ENCODE peak calls at places on chromosome 13, in five cellular contexts. C is AG10803, Q is PC-9, S is H9, G is HepG2. Z is an unnamed sample.

GRCh38 chr13:33722216-33722900 is 95.6 kb upstream of the RFC3 start:
- DNase-seq in C (peak; percentile 9), Q (no peak), S (no peak), G (no peak), Z (no peak)

GRCh38 chr13:84641491-84641890 is 759.2 kb upstream of the SLITRK1 start:
- DNase-seq in C (peak; percentile 31), Q (no peak), S (no peak), G (no peak), Z (no peak)

GRCh38 chr13:88395804-88396203 is 724.6 kb downstream of the SLITRK5 start:
- DNase-seq in C (no peak), Q (no peak), S (no peak), G (no peak), Z (no peak)

GRCh38 chr13:24923305-24923640 is 159.3 kb downstream of the RNF17 start:
- DNase-seq in C (peak; percentile 83), Q (no peak), S (no peak), G (no peak), Z (no peak)

GRCh38 chr13:62799038-62799535 is 1383.4 kb upstream of the PCDH20 start:
- DNase-seq in C (no peak), Q (no peak), S (no peak), G (no peak), Z (no peak)

GRCh38 chr13:30111810-30112209 is 195.5 kb downstream of the KATNAL1 start:
- DNase-seq in C (no peak), Q (no peak), S (peak; percentile 54), G (peak; percentile 20), Z (no peak)

GRCh38 chr13:74747186-74747955 is 613.2 kb upstream of the KLF12 start:
- DNase-seq in C (no peak), Q (no peak), S (no peak), G (no peak), Z (no peak)

GRCh38 chr13:102856603-102857002 is 10.8 kb downstream of the ERCC5 start:
- DNase-seq in C (peak; percentile 40), Q (no peak), S (no peak), G (no peak), Z (no peak)

GRCh38 chr13:74771964-74772363 is 637.8 kb upstream of the KLF12 start:
- DNase-seq in C (peak; percentile 89), Q (no peak), S (no peak), G (no peak), Z (no peak)

GRCh38 chr13:63609574-63609973 is 2193.9 kb upstream of the PCDH20 start:
- DNase-seq in C (no peak), Q (no peak), S (no peak), G (no peak), Z (no peak)

GRCh38 chr13:33870046-33870668 is 52.2 kb downstream of the RFC3 start:
- DNase-seq in C (no peak), Q (no peak), S (no peak), G (no peak), Z (peak; percentile 51)

GRCh38 chr13:89695343-89696257 is 1651.9 kb upstream of the MIR17HG start:
- DNase-seq in C (peak; percentile 8), Q (peak; percentile 9), S (peak; percentile 46), G (peak; percentile 9), Z (no peak)

GRCh38 chr13:75547917-75548316 is 1.7 kb upstream of the UCHL3 start:
- DNase-seq in C (no peak), Q (no peak), S (no peak), G (no peak), Z (no peak)

GRCh38 chr13:114248011-114248410 is 13.3 kb downstream of the CDC16 start:
- DNase-seq in C (peak; percentile 84), Q (no peak), S (no peak), G (no peak), Z (no peak)

GRCh38 chr13:33918199-33918932 is 100.4 kb downstream of the RFC3 start:
- DNase-seq in C (peak; percentile 86), Q (peak; percentile 23), S (no peak), G (no peak), Z (no peak)

GRCh38 chr13:30446122-30446500 is 19.6 kb downstream of the HMGB1 start:
- DNase-seq in C (no peak), Q (no peak), S (no peak), G (no peak), Z (no peak)

GRCh38 chr13:106561551-106562170 is 6.3 kb downstream of the ARGLU1 start:
- DNase-seq in C (no peak), Q (no peak), S (no peak), G (no peak), Z (no peak)

GRCh38 chr13:75250526-75251183 is 231.3 kb downstream of the TBC1D4 start:
- DNase-seq in C (peak; percentile 3), Q (no peak), S (no peak), G (no peak), Z (no peak)

GRCh38 chr13:27174766-27175455 is 3.3 kb upstream of the USP12 start:
- DNase-seq in C (peak; percentile 20), Q (no peak), S (no peak), G (no peak), Z (no peak)

GRCh38 chr13:106526748-106527488 is 8.5 kb downstream of the EFNB2 start:
- DNase-seq in C (no peak), Q (no peak), S (peak; percentile 65), G (no peak), Z (no peak)

GRCh38 chr13:26991508-26992181 is 180.0 kb downstream of the USP12 start:
- DNase-seq in C (no peak), Q (peak; percentile 9), S (no peak), G (peak; percentile 97), Z (no peak)

GRCh38 chr13:46992383-46992952 is 95.6 kb upstream of the HTR2A start:
- DNase-seq in C (peak; percentile 12), Q (no peak), S (no peak), G (peak; percentile 10), Z (no peak)

GRCh38 chr13:82647540-82647939 is 1234.7 kb downstream of the SLITRK1 start:
- DNase-seq in C (no peak), Q (no peak), S (peak; percentile 43), G (no peak), Z (no peak)

GRCh38 chr13:50909605-50910482 is at the start of gene RNASEH2B:
- DNase-seq in C (peak; percentile 41), Q (peak; percentile 71), S (peak; percentile 78), G (peak; percentile 58), Z (no peak)

GRCh38 chr13:24116103-24116502 is 44.4 kb upstream of the SPATA13 start:
- DNase-seq in C (no peak), Q (no peak), S (no peak), G (no peak), Z (no peak)

GRCh38 chr13:109707044-109707794 is 79.2 kb downstream of the IRS2 start:
- DNase-seq in C (no peak), Q (no peak), S (no peak), G (no peak), Z (no peak)

GRCh38 chr13:109307027-109307426 is 479.4 kb downstream of the IRS2 start:
- DNase-seq in C (no peak), Q (no peak), S (no peak), G (no peak), Z (no peak)

GRCh38 chr13:68190826-68191225 is 960.7 kb upstream of the PCDH9 start:
- DNase-seq in C (no peak), Q (peak; percentile 67), S (no peak), G (peak; percentile 1), Z (no peak)

GRCh38 chr13:111210488-111210887 is 95.4 kb downstream of the ARHGEF7 start:
- DNase-seq in C (peak; percentile 88), Q (peak; percentile 7), S (peak; percentile 51), G (no peak), Z (no peak)

GRCh38 chr13:33348366-33348765 is 62.8 kb upstream of the STARD13 start:
- DNase-seq in C (peak; percentile 85), Q (no peak), S (no peak), G (no peak), Z (no peak)

GRCh38 chr13:73272831-73273230 is 214.0 kb downstream of the KLF5 start:
- DNase-seq in C (no peak), Q (no peak), S (no peak), G (no peak), Z (no peak)

GRCh38 chr13:101785858-101786257 is 333.4 kb downstream of the ITGBL1 start:
- DNase-seq in C (peak; percentile 6), Q (peak; percentile 4), S (peak; percentile 72), G (peak; percentile 17), Z (no peak)

GRCh38 chr13:94710881-94711560 is 1.3 kb downstream of the SOX21 start:
- DNase-seq in C (no peak), Q (no peak), S (peak; percentile 64), G (no peak), Z (no peak)

GRCh38 chr13:91667486-91667885 is 269.1 kb downstream of the GPC5 start:
- DNase-seq in C (no peak), Q (no peak), S (no peak), G (no peak), Z (no peak)
- TF ChIP-seq CTCF in C (no peak), Q (no peak), S (no peak), G (no peak), Z (no peak)

DNA sequence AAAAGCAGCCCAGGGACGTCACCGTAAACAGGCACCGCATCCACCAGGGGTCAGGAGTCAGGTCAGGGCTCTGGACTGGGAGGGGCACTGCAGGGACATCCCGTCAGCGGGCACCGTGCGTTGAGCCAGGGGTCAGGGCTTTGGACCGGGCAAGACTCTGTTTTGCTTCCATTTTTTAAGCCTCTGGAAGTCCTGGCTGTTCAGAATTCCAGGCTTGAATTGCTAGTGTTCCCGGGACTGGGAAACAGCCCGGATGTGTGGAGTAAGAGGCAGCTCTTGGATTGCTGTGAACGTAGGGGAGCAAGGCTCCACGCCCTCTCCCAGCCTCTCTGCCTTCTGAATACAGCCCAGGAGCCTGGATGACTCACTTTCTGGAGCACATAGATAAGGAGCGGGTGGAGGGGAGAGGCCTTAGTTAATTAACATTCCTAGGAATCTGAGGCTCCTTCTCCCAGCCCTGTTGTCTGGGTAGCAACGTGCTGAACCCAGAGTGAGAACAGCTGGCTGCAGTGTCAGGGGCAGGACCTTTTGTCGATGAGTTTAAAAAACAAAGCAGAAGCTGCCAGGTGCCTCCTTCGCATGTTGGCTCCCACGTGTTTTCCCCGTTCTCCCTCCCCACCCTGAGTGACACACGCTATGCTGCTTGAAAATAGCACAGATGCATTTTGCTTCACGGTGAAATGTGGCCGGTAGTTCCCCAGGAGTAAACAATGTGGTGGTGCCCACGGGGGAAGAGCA is 21.9 kb downstream of the ATP11A start:
- DNase-seq in C (peak; percentile 98), Q (peak; percentile 85), S (peak; percentile 93), G (peak; percentile 76), Z (no peak)
- TF ChIP-seq CTCF in C (peak; percentile 49), Q (peak; percentile 60), S (peak; percentile 69), G (peak; percentile 70), Z (no peak)

GRCh38 chr13:43786766-43787517 is at the start of gene ENOX1:
- DNase-seq in C (peak; percentile 71), Q (peak; percentile 32), S (peak; percentile 65), G (no peak), Z (no peak)
- TF ChIP-seq CTCF in C (no peak), Q (no peak), S (peak; percentile 27), G (peak; percentile 7), Z (peak; percentile 53)

GRCh38 chr13:71477735-71478134 is 389.3 kb downstream of the DACH1 start:
- DNase-seq in C (no peak), Q (no peak), S (no peak), G (no peak), Z (no peak)
- TF ChIP-seq CTCF in C (no peak), Q (peak; percentile 59), S (peak; percentile 75), G (peak; percentile 26), Z (no peak)

Z was measured in LNCaP clone FGC.